ENCODE peak calls at places on chromosome 18, in ten cellular contexts. T is naive thymus-derived CD4-positive, alpha-beta T cell; Y is body of pancreas; D is upper lobe of right lung; A is HCT116; C is lung; M is aorta; G is fibroblast of lung; H is neuronal stem cell; X is colonic mucosa. Q is an unnamed sample.

GRCh38 chr18:61322265-61322873 is 10.9 kb upstream of the CDH20 start:
- DNase-seq in T (peak), Y (peak), D (peak), A (peak), C (no peak), M (peak), G (peak), H (peak), X (peak), Q (no peak)

GRCh38 chr18:33849731-33850130 is 271.7 kb downstream of the ASXL3 start:
- DNase-seq in T (no peak), Y (no peak), D (no peak), A (no peak), C (no peak), M (no peak), G (no peak), H (no peak), X (no peak), Q (no peak)

GRCh38 chr18:36269157-36269556 is 28.4 kb upstream of the FHOD3 start:
- DNase-seq in T (no peak), Y (no peak), D (no peak), A (no peak), C (no peak), M (no peak), G (no peak), H (no peak), X (no peak), Q (no peak)

GRCh38 chr18:40413160-40413559 is 1541.9 kb upstream of the PIK3C3 start:
- DNase-seq in T (no peak), Y (no peak), D (no peak), A (no peak), C (no peak), M (no peak), G (no peak), H (peak), X (peak), Q (peak)

GRCh38 chr18:12336887-12337286 is 28.8 kb downstream of the TUBB6 start:
- DNase-seq in T (no peak), Y (no peak), D (no peak), A (no peak), C (no peak), M (no peak), G (peak), H (no peak), X (no peak), Q (no peak)

GRCh38 chr18:26536032-26536431 is 12.3 kb downstream of the KCTD1 start:
- DNase-seq in T (no peak), Y (no peak), D (no peak), A (no peak), C (no peak), M (no peak), G (peak), H (no peak), X (no peak), Q (no peak)

GRCh38 chr18:59717291-59717690 is 20.1 kb upstream of the CCBE1 start:
- DNase-seq in T (no peak), Y (no peak), D (no peak), A (no peak), C (no peak), M (no peak), G (no peak), H (no peak), X (no peak), Q (no peak)

GRCh38 chr18:35991696-35992095 is 19.2 kb downstream of the RMP24 start:
- DNase-seq in T (no peak), Y (no peak), D (no peak), A (no peak), C (no peak), M (no peak), G (no peak), H (no peak), X (no peak), Q (no peak)

GRCh38 chr18:29873211-29873610 is 1169.3 kb downstream of the DSC3 start:
- DNase-seq in T (no peak), Y (no peak), D (no peak), A (no peak), C (no peak), M (no peak), G (no peak), H (no peak), X (no peak), Q (no peak)

GRCh38 chr18:78713726-78714125 is 265.9 kb upstream of the SALL3 start:
- DNase-seq in T (no peak), Y (no peak), D (no peak), A (no peak), C (no peak), M (no peak), G (no peak), H (no peak), X (no peak), Q (no peak)

GRCh38 chr18:45962461-45962860 is 4.7 kb downstream of the EPG5 start:
- DNase-seq in T (no peak), Y (peak), D (no peak), A (no peak), C (peak), M (no peak), G (peak), H (no peak), X (no peak), Q (no peak)

GRCh38 chr18:13232060-13232917 is 13.7 kb downstream of the LDLRAD4 start:
- DNase-seq in T (no peak), Y (no peak), D (peak), A (no peak), C (no peak), M (no peak), G (peak), H (no peak), X (peak), Q (no peak)

GRCh38 chr18:72866901-72867701 is 686 bp downstream of the NETO1 start:
- DNase-seq in T (no peak), Y (no peak), D (no peak), A (no peak), C (no peak), M (no peak), G (peak), H (peak), X (no peak), Q (no peak)

GRCh38 chr18:59918320-59918755 is 18.5 kb downstream of the PMAIP1 start:
- DNase-seq in T (no peak), Y (no peak), D (peak), A (peak), C (no peak), M (no peak), G (peak), H (no peak), X (peak), Q (no peak)

GRCh38 chr18:5417342-5417741 is 121.8 kb upstream of the ZBTB14 start:
- DNase-seq in T (no peak), Y (peak), D (no peak), A (no peak), C (no peak), M (peak), G (peak), H (no peak), X (peak), Q (no peak)

GRCh38 chr18:5585653-5586052 is 41.9 kb upstream of the EPB41L3 start:
- DNase-seq in T (no peak), Y (no peak), D (no peak), A (no peak), C (no peak), M (no peak), G (no peak), H (no peak), X (no peak), Q (no peak)

GRCh38 chr18:45341454-45341853 is 273.8 kb upstream of the SLC14A2 start:
- DNase-seq in T (no peak), Y (no peak), D (no peak), A (no peak), C (no peak), M (no peak), G (no peak), H (no peak), X (no peak), Q (no peak)

GRCh38 chr18:28357785-28358401 is 181.0 kb upstream of the CDH2 start:
- DNase-seq in T (no peak), Y (no peak), D (no peak), A (peak), C (no peak), M (no peak), G (no peak), H (no peak), X (no peak), Q (peak)

GRCh38 chr18:29007986-29008654 is 831.2 kb upstream of the CDH2 start:
- DNase-seq in T (no peak), Y (no peak), D (no peak), A (no peak), C (no peak), M (no peak), G (no peak), H (no peak), X (no peak), Q (no peak)

GRCh38 chr18:22831441-22831904 is 101.7 kb upstream of the RBBP8 start:
- DNase-seq in T (no peak), Y (no peak), D (no peak), A (peak), C (no peak), M (no peak), G (peak), H (no peak), X (peak), Q (no peak)

GRCh38 chr18:8493141-8493540 is 116.1 kb upstream of the RAB12 start:
- DNase-seq in T (no peak), Y (no peak), D (no peak), A (no peak), C (no peak), M (no peak), G (no peak), H (no peak), X (no peak), Q (no peak)

GRCh38 chr18:38459595-38459994 is 894.0 kb upstream of the CELF4 start:
- DNase-seq in T (no peak), Y (no peak), D (no peak), A (no peak), C (no peak), M (no peak), G (no peak), H (no peak), X (no peak), Q (no peak)

GRCh38 chr18:34947711-34948125 is 93.5 kb upstream of the MAPRE2 start:
- DNase-seq in T (no peak), Y (no peak), D (no peak), A (no peak), C (no peak), M (no peak), G (peak), H (no peak), X (no peak), Q (no peak)

GRCh38 chr18:1732143-1732542 is 827.5 kb downstream of the ADCYAP1 start:
- DNase-seq in T (no peak), Y (no peak), D (no peak), A (no peak), C (no peak), M (no peak), G (no peak), H (no peak), X (no peak), Q (no peak)

GRCh38 chr18:697771-698170 is 14.7 kb downstream of the ENOSF1 start:
- DNase-seq in T (no peak), Y (no peak), D (no peak), A (no peak), C (peak), M (no peak), G (no peak), H (no peak), X (no peak), Q (no peak)

GRCh38 chr18:70373062-70373519 is 84.2 kb downstream of the SOCS6 start:
- DNase-seq in T (no peak), Y (no peak), D (no peak), A (peak), C (no peak), M (no peak), G (peak), H (no peak), X (no peak), Q (no peak)

GRCh38 chr18:45785015-45785597 is 40.4 kb upstream of the SIGLEC15 start:
- DNase-seq in T (no peak), Y (no peak), D (no peak), A (no peak), C (no peak), M (peak), G (peak), H (no peak), X (no peak), Q (no peak)

GRCh38 chr18:37551249-37551648 is 14.3 kb downstream of the CELF4 start:
- DNase-seq in T (no peak), Y (no peak), D (peak), A (no peak), C (no peak), M (no peak), G (no peak), H (no peak), X (no peak), Q (no peak)

GRCh38 chr18:22345733-22346132 is 72.0 kb downstream of the CTAGE1 start:
- DNase-seq in T (no peak), Y (no peak), D (no peak), A (no peak), C (no peak), M (no peak), G (peak), H (no peak), X (peak), Q (no peak)

GRCh38 chr18:64409511-64409910 is 260.6 kb upstream of the LINC00305 start:
- DNase-seq in T (no peak), Y (no peak), D (no peak), A (no peak), C (no peak), M (no peak), G (no peak), H (peak), X (no peak), Q (no peak)

GRCh38 chr18:77061291-77061945 is 71.2 kb downstream of the MBP start:
- DNase-seq in T (no peak), Y (no peak), D (no peak), A (no peak), C (no peak), M (no peak), G (peak), H (no peak), X (no peak), Q (no peak)

GRCh38 chr18:77061946-77062517 is 70.6 kb downstream of the MBP start:
- DNase-seq in T (no peak), Y (no peak), D (no peak), A (no peak), C (no peak), M (peak), G (no peak), H (no peak), X (no peak), Q (no peak)

GRCh38 chr18:77065221-77065981 is 67.2 kb downstream of the MBP start:
- DNase-seq in T (no peak), Y (no peak), D (peak), A (peak), C (no peak), M (peak), G (peak), H (no peak), X (no peak), Q (no peak)

GRCh38 chr18:77062518-77063003 is 70.0 kb downstream of the MBP start:
- DNase-seq in T (peak), Y (peak), D (no peak), A (no peak), C (no peak), M (no peak), G (peak), H (no peak), X (no peak), Q (no peak)

GRCh38 chr18:77063256-77063655 is 69.3 kb downstream of the MBP start:
- DNase-seq in T (peak), Y (no peak), D (no peak), A (no peak), C (no peak), M (peak), G (peak), H (no peak), X (peak), Q (no peak)
- H3K4me3 ChIP-seq in T (peak), Y (no peak), D (no peak), A (no peak), C (no peak), M (no peak), G (no peak), H (no peak), X (no peak), Q (no peak)

DNA sequence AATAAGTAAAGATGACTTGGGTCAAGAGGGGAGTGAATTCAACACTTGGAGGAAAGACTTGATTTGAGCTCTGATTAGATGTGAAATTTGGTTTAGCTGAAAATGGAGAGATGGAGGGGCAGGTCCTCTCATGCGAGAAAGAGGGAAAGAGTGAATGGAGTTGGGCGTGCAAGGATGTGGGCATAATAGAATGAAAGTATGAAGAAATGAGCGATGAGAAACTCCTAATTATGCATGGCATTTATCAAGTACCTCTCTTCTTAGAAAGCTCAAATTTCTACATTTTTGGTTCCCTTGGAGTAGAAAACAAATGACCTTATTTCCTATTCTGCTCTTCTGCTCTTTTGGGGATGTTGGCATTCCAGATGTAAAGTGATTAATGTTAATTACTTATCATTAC is 161.5 kb downstream of the PHLPP1 start:
- DNase-seq in T (no peak), Y (no peak), D (no peak), A (no peak), C (no peak), M (no peak), G (peak), H (peak), X (no peak), Q (no peak)
- H3K27ac ChIP-seq in T (no peak), Y (no peak), D (no peak), A (no peak), C (no peak), M (no peak), G (no peak), H (peak), X (no peak), Q (peak)

GRCh38 chr18:10405014-10405493 is 49.4 kb upstream of the APCDD1 start:
- DNase-seq in T (no peak), Y (no peak), D (no peak), A (no peak), C (peak), M (no peak), G (no peak), H (no peak), X (no peak), Q (no peak)
- H3K4me3 ChIP-seq in T (no peak), Y (no peak), D (no peak), A (no peak), C (no peak), M (no peak), G (no peak), H (no peak), X (no peak), Q (no peak)

GRCh38 chr18:3985664-3986063 is 469.4 kb downstream of the DLGAP1 start:
- DNase-seq in T (no peak), Y (no peak), D (no peak), A (no peak), C (no peak), M (no peak), G (peak), H (no peak), X (no peak), Q (no peak)
- H3K27ac ChIP-seq in T (no peak), Y (no peak), D (no peak), A (no peak), C (no peak), M (no peak), G (peak), H (no peak), X (no peak), Q (no peak)

Q was measured in iPS DF 6.9.